ENCODE peak calls at places on chromosome 13, in six cellular contexts. A is WERI-Rb-1, W is pancreas, Q is endothelial cell, U is fibroblast of lung, Y is stomach. F is an unnamed sample.

GRCh38 chr13:111049791-111050538 is 65.1 kb upstream of the ARHGEF7 start:
- DNase-seq in A (no peak), W (peak; percentile 43), Q (no peak), U (no peak), Y (peak; percentile 35), F (no peak)

GRCh38 chr13:20798027-20798426 is 24.3 kb upstream of the EEF1AKMT1 start:
- DNase-seq in A (no peak), W (no peak), Q (no peak), U (no peak), Y (no peak), F (no peak)

GRCh38 chr13:104979281-104979680 is 1556.2 kb downstream of the EFNB2 start:
- DNase-seq in A (no peak), W (no peak), Q (no peak), U (no peak), Y (no peak), F (no peak)

GRCh38 chr13:109977212-109977968 is 191.0 kb upstream of the IRS2 start:
- DNase-seq in A (no peak), W (no peak), Q (no peak), U (no peak), Y (no peak), F (no peak)

GRCh38 chr13:91123456-91124127 is 223.9 kb upstream of the MIR17HG start:
- DNase-seq in A (no peak), W (no peak), Q (peak; percentile 15), U (no peak), Y (no peak), F (no peak)

GRCh38 chr13:78714717-78715116 is 55.8 kb upstream of the OBI1 start:
- DNase-seq in A (no peak), W (no peak), Q (no peak), U (no peak), Y (no peak), F (no peak)

GRCh38 chr13:41782086-41782485 is 178.8 kb downstream of the VWA8 start:
- DNase-seq in A (no peak), W (no peak), Q (no peak), U (no peak), Y (no peak), F (no peak)

GRCh38 chr13:113460064-113460555 is 6.8 kb upstream of the ADPRHL1 start:
- DNase-seq in A (peak; percentile 6), W (no peak), Q (no peak), U (no peak), Y (no peak), F (no peak)

GRCh38 chr13:31739226-31739625 is at the start of gene RXFP2:
- DNase-seq in A (no peak), W (no peak), Q (no peak), U (no peak), Y (no peak), F (no peak)

GRCh38 chr13:63124863-63125262 is 1709.2 kb upstream of the PCDH20 start:
- DNase-seq in A (no peak), W (no peak), Q (no peak), U (peak; percentile 25), Y (no peak), F (no peak)

GRCh38 chr13:77028202-77028601 is 1.2 kb upstream of the FBXL3 start:
- DNase-seq in A (no peak), W (no peak), Q (no peak), U (peak; percentile 49), Y (no peak), F (no peak)

GRCh38 chr13:24220086-24220703 is 59.7 kb downstream of the SPATA13 start:
- DNase-seq in A (peak; percentile 77), W (peak; percentile 73), Q (peak; percentile 61), U (peak; percentile 72), Y (peak; percentile 61), F (peak; percentile 70)

GRCh38 chr13:80841346-80841882 is 500.5 kb upstream of the SPRY2 start:
- DNase-seq in A (no peak), W (no peak), Q (no peak), U (no peak), Y (no peak), F (no peak)

GRCh38 chr13:48749699-48750473 is 96.2 kb downstream of the CYSLTR2 start:
- DNase-seq in A (no peak), W (peak; percentile 72), Q (peak; percentile 58), U (peak; percentile 97), Y (peak; percentile 62), F (peak; percentile 69)

DNA sequence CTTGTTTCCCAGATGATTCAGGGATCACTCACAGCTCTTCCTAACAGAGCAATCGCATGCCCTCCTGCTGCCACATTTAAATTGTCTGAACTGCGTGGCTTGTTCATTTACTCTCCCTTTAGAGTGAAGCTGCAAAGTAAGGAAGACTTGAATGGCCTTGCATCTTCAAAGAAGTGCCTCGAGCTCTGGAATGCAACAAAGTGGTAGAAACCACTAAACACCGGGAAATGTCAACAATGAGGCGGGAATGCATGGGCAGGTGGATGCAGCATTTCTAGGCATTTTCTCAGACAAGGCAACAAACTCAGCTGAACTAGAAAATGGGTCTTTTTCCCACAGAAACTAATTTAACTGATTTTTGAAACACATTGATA is 10.3 kb upstream of the DACH1 start:
- DNase-seq in A (no peak), W (no peak), Q (peak; percentile 18), U (peak; percentile 8), Y (no peak), F (no peak)
- TF ChIP-seq CTCF in A (no peak), W (no peak), Q (no peak), U (no peak), Y (no peak), F (no peak)

GRCh38 chr13:84460989-84461388 is 578.7 kb upstream of the SLITRK1 start:
- DNase-seq in A (no peak), W (no peak), Q (no peak), U (no peak), Y (no peak), F (no peak)

GRCh38 chr13:84455143-84455905 is 573.0 kb upstream of the SLITRK1 start:
- DNase-seq in A (no peak), W (no peak), Q (no peak), U (no peak), Y (no peak), F (no peak)
- TF ChIP-seq CTCF in A (peak; percentile 22), W (no peak), Q (no peak), U (no peak), Y (no peak), F (no peak)

GRCh38 chr13:53310786-53311185 is 282.2 kb downstream of the OLFM4 start:
- DNase-seq in A (no peak), W (no peak), Q (no peak), U (no peak), Y (no peak), F (no peak)

GRCh38 chr13:53311561-53311960 is 282.9 kb downstream of the OLFM4 start:
- DNase-seq in A (peak; percentile 45), W (no peak), Q (no peak), U (no peak), Y (no peak), F (no peak)
- TF ChIP-seq CTCF in A (no peak), W (no peak), Q (peak; percentile 31), U (no peak), Y (no peak), F (no peak)

DNA sequence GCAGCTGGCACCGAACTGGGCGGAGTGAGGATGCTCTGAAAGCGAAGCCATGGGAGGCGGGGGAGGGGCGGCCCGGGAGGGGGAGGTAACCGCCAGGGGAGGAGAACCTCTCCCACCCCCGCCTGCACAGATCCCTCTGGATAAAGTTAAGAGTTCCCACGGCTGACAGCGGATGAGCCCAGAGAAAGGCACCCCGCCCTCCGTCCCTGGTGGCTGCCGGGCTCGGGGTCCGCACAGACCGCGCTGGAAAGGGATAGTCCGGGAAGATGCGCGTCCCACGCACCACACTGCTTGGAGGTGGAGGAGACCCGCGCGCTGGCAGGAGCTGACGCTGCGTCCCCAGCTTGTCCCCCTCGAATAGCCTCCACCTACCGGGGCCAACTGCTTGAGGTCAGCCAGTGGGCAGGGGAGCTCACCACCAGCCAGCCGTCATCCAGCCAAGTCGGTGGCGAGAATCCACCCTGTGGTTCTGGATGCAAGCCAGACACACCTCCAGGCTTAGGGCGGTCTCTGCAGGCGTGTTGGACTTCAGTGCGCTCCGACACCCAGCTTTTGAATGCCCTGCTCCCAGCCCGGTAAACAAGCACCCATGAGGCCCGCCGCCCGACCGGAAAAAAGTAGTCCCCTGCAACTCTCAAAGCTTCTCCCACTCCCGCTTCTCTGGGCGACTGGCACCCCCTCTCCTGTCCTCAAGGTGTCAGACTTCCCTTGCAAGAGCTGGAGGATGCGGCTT is at the start of gene TRPC4:
- DNase-seq in A (peak; percentile 64), W (peak; percentile 57), Q (peak; percentile 66), U (peak; percentile 76), Y (peak; percentile 31), F (peak; percentile 20)
- TF ChIP-seq CTCF in A (peak; percentile 47), W (no peak), Q (peak; percentile 46), U (peak; percentile 52), Y (no peak), F (peak; percentile 48)

DNA sequence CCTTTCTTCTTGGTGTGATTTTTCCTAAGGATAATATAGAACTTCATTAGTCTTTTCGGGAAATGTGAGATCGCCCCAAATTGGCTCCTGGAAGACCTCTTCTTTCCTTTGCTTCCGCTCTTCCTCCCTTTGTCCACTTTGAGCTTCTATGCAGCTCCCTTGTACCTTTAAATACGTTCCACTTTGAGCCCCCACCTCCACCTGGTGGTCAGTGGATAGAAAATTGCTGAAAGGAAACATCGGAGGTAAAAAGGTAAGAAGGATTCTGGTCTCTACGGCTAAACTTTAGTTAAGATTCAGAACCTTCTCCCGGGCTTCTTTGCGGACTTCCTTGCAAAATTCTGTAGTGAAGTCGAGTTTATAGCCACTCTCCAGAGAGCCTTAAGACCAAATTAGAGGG is 55.0 kb upstream of the TM9SF2 start:
- DNase-seq in A (peak; percentile 46), W (no peak), Q (no peak), U (no peak), Y (no peak), F (no peak)
- TF ChIP-seq CTCF in A (peak; percentile 26), W (no peak), Q (peak; percentile 13), U (no peak), Y (no peak), F (no peak)

DNA sequence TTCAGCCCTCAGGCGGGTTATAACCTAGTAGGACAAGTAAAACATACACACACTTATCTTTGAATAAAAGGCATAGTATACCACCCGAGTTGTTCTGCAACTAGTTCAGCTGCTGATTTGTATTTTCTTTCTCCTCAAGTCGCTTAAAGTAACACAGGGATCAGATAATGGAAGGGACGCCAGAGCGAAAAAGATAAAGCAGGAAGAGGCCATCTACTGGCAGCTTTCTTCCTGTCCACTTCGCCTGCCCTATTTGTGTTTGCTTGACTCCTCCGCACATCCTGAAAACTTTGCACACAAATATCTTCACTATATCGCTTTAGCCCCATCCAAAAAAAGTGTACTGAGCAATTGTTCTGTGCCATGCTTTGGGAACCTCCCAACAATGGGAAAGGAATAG is 238.0 kb upstream of the SOX21 start:
- DNase-seq in A (peak; percentile 59), W (no peak), Q (peak; percentile 6), U (no peak), Y (no peak), F (no peak)
- TF ChIP-seq CTCF in A (peak; percentile 88), W (no peak), Q (no peak), U (peak; percentile 32), Y (no peak), F (no peak)

F was measured in AG09319.